ENCODE peak calls at places on chromosomes 1 and 21, in nine cellular contexts. I is nephron progenitor cell, Y is psoas muscle, N is fibroblast of lung, Z is endothelial cell, U is lung, J is GM10248, A is Calu3, M is cardiac muscle cell. X is an unnamed sample.

GRCh38 chr1:28864695-28865094 is 49.7 kb upstream of the EPB41 start:
- DNase-seq in Y (no peak), A (no peak), M (no peak), N (no peak), J (no peak), Z (no peak), I (no peak), U (no peak), X (no peak)

GRCh38 chr1:15848143-15848928 is 829 bp downstream of the SPEN start:
- DNase-seq in Y (peak), J (no peak), Z (peak), A (no peak), N (peak), U (peak), I (peak), M (peak), X (no peak)

GRCh38 chr1:211604548-211604947 is 25.6 kb upstream of the SLC30A1 start:
- DNase-seq in U (no peak), Y (no peak), Z (no peak), N (no peak), M (no peak), J (no peak), I (no peak), A (no peak), X (no peak)

GRCh38 chr1:231163831-231164427 is 2.1 kb downstream of the TRIM67 start:
- DNase-seq in A (no peak), M (no peak), N (no peak), J (no peak), U (no peak), Z (no peak), Y (no peak), I (peak), X (no peak)

GRCh38 chr1:212002536-212002935 is 32.8 kb downstream of the INTS7 start:
- DNase-seq in Z (no peak), Y (no peak), A (no peak), N (peak), M (no peak), J (no peak), U (no peak), I (no peak), X (no peak)

GRCh38 chr1:246987083-246987690 is 20.7 kb downstream of the ZNF695 start:
- DNase-seq in A (no peak), I (no peak), Z (no peak), Y (no peak), N (no peak), J (no peak), M (no peak), U (no peak), X (no peak)

GRCh38 chr1:27237112-27237511 is 2.7 kb downstream of the WDTC1 start:
- DNase-seq in Z (no peak), Y (no peak), J (no peak), A (no peak), M (no peak), I (no peak), N (no peak), U (no peak), X (no peak)

GRCh38 chr1:64162151-64162550 is 41.3 kb upstream of the UBE2U start:
- DNase-seq in I (no peak), Z (no peak), A (no peak), N (no peak), U (no peak), Y (no peak), J (no peak), M (no peak), X (no peak)

GRCh38 chr21:25461730-25462129 is 145.6 kb downstream of the MRPL39 start:
- DNase-seq in Y (no peak), N (peak), Z (no peak), A (no peak), J (no peak), M (no peak), U (no peak), I (no peak), X (no peak)

GRCh38 chr1:202011994-202012393 is 1.6 kb downstream of the ELF3 start:
- DNase-seq in N (no peak), J (no peak), Y (no peak), Z (no peak), A (peak), M (no peak), I (no peak), U (no peak), X (no peak)

GRCh38 chr1:230332429-230333088 is 93.6 kb downstream of the PGBD5 start:
- DNase-seq in N (peak), A (no peak), Y (no peak), M (no peak), I (peak), Z (no peak), J (no peak), U (no peak), X (peak)

GRCh38 chr1:243230914-243231313 is 24.2 kb downstream of the CEP170 start:
- DNase-seq in Y (no peak), U (no peak), J (no peak), I (no peak), N (peak), A (no peak), M (peak), Z (no peak), X (no peak)

GRCh38 chr1:61741682-61742619 is at the start of gene PATJ:
- DNase-seq in U (peak), I (peak), N (peak), M (peak), Z (peak), Y (peak), J (peak), A (peak), X (no peak)

GRCh38 chr1:169546087-169546995 is 39.9 kb downstream of the F5 start:
- DNase-seq in A (peak), I (peak), Z (peak), J (peak), Y (peak), M (peak), U (peak), N (peak), X (peak)

GRCh38 chr1:31857863-31858262 is 42.0 kb upstream of the SPOCD1 start:
- DNase-seq in J (no peak), M (no peak), A (no peak), Z (no peak), Y (no peak), I (no peak), U (no peak), N (no peak), X (no peak)

GRCh38 chr1:66291047-66291864 is 242.7 kb upstream of the SGIP1 start:
- DNase-seq in N (peak), J (no peak), Z (no peak), M (no peak), I (no peak), Y (no peak), U (no peak), A (no peak), X (no peak)

GRCh38 chr1:41672173-41672572 is 187.7 kb upstream of the EDN2 start:
- DNase-seq in Z (no peak), I (no peak), U (no peak), J (no peak), Y (no peak), M (no peak), A (peak), N (peak), X (no peak)

DNA sequence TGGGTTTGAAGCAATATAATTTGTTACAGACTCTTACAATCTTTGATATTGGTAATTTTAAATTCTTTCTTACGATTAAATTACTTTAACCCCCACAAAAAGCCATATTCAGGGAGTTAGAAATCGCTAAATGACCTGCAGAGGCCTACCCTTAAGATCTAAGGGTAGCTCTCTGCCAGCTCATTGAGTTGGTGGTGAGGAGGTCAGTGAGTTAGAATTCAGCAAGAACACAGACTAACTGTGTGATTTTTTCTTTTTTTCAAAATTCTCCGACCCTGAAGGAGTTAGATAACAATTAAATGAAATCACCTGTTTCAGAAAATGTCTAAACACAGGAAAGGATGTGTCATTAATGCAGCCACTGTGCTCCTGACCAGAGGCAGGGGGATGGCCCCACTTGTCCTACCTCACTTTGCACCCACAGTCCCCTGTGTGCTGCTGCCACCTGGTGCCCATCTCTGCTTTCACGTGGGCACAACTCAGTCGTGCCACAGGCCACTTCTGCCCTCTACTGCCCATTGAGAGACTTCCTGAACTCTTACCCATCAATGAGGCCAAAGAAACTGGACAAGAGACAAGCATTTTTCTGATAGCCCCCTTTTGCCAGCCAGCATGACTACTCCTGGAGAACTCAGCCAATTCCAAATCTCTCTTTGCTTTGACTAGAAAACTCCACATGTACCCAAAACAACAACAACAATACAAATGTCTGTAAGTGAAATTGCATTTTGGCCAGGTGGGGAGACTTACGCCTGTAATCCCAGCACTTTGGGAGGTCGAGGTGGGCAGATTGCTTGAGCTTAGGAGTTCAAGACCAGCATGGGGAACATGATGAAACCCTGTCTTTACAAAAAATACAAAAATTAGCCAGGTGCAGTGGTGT is 8.4 kb downstream of the CFAP45 start:
- DNase-seq in A (peak), U (peak), N (peak), Z (peak), M (peak), I (peak), J (peak), Y (peak), X (peak)
- TF ChIP-seq CTCF in A (peak), U (peak), N (peak), Z (peak), M (peak), I (peak), J (peak), Y (peak), X (peak)

GRCh38 chr1:158076461-158076860 is 83.0 kb downstream of the KIRREL1 start:
- DNase-seq in A (no peak), Y (no peak), I (no peak), M (no peak), J (no peak), U (no peak), Z (no peak), N (peak), X (no peak)

GRCh38 chr1:158075078-158075477 is 81.6 kb downstream of the KIRREL1 start:
- DNase-seq in J (no peak), A (no peak), N (no peak), U (no peak), M (no peak), I (no peak), Z (no peak), Y (no peak), X (no peak)

GRCh38 chr1:158068918-158069317 is 75.5 kb downstream of the KIRREL1 start:
- DNase-seq in I (no peak), J (no peak), N (no peak), Y (no peak), M (no peak), Z (no peak), U (no peak), A (no peak), X (no peak)

GRCh38 chr1:158067651-158068050 is 74.2 kb downstream of the KIRREL1 start:
- DNase-seq in I (no peak), Y (no peak), Z (no peak), M (no peak), A (no peak), J (no peak), U (no peak), N (peak), X (no peak)

DNA sequence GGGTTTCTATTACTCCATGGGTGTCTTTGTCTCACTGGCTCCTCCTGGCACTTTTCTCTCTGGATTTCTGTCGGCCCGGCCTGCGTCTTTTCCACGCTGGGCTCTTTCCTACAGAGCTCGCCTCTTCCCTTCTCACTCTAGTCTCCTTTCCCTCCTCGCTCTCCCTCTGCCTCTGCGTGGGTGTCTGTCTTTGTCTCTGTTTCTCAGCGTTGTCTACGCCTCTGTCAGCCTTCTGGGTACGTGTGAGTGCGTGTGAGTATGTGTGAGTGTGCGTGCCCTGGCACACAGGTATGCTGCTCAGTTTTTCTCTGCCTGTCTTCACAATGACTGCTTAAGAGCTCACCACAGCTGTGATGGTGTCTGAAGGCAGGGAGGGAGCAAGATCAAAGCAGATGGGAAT is 77.7 kb downstream of the KIRREL1 start:
- DNase-seq in Z (no peak), J (no peak), A (no peak), Y (no peak), M (no peak), I (no peak), U (no peak), N (peak), X (no peak)
- TF ChIP-seq CTCF in Z (no peak), J (no peak), A (no peak), Y (no peak), M (no peak), I (no peak), U (no peak), N (no peak), X (no peak)

DNA sequence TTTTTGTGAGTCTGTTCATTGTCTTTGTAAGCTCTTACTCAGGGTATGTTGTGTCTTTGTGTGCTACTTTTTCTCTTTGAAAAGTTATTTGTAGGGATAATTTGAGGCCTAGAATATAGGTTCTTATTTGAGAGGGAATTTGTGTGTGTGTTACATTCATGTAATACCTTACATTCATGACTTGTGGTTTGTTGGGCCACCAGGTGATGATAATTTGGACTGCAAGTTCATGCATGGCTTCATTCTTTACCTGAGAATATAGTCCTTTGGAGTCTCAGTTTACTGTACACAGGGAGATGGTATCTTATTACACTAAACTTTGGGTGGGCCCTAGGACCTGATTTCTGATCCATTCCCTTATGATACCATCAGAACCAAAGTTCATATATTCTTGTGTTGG is 51.8 kb upstream of the FASLG start:
- DNase-seq in I (no peak), M (no peak), Z (no peak), A (no peak), N (peak), U (no peak), Y (no peak), J (no peak), X (no peak)
- TF ChIP-seq CTCF in I (no peak), M (no peak), Z (no peak), A (no peak), N (no peak), U (no peak), Y (no peak), J (no peak), X (no peak)

DNA sequence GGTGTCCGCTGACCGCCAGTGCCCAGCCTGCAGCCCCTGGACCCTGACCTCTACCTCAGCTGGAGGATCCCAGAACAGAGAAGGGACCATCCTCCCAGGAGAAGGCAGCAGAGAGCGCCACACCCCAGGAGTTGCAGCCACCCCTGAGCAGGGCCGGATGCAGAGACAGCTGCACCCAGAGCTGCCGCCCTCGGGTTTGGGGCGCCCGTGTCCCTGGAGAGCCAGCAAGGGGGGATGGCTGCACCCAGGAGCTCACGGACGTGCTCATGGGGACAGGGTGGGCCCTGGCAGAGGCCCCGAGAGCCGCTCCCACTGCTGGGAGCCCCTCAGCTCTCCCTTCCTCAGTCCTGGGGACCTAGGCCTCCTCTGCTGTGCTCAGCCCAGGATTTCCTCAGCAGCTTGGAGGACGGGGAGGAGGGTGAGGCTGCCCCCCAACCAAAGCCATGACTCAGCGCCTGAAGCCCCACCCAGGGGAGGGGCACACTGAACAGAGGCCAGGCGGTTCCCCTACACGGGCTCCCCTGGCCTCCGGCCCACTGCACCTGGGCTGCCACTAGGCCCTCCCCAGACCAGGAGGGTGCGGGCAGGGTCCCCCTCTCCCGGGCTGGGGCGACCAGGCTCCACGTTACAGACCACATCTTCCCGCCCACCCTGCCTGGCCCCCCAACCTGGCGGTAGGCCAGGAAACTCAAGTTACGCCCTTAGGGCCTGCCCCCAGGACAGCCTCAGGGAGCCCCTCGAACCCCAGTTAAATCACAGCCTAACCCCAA is 2.2 kb downstream of the ACAP3 start:
- DNase-seq in M (no peak), Y (peak), N (peak), U (peak), Z (no peak), A (peak), I (no peak), J (peak), X (no peak)
- TF ChIP-seq CTCF in M (peak), Y (no peak), N (no peak), U (no peak), Z (no peak), A (no peak), I (no peak), J (no peak), X (no peak)

X was measured in neural crest cell.